ENCODE peak calls at places on chromosomes 12 and 14, in seven cellular contexts. P, V, T, L, M, Q and N are unnamed samples. For H3K4me1, the result is how much of the 10 kb centered on the place peaks cover.

GRCh38 chr14:77032854-77033621 is 4.5 kb upstream of the IRF2BPL start:
- DNase-seq in P (peak), V (peak), T (peak), L (no peak), M (peak), Q (peak), N (peak)

GRCh38 chr12:72053604-72054003 is 115.0 kb downstream of the TPH2 start:
- DNase-seq in P (no peak), V (no peak), T (no peak), L (no peak), M (no peak), Q (no peak), N (no peak)

GRCh38 chr14:104420990-104421389 is 158.6 kb upstream of the C14orf180 start:
- DNase-seq in P (no peak), V (no peak), T (no peak), L (no peak), M (no peak), Q (no peak), N (no peak)

GRCh38 chr12:31722580-31722979 is 6.2 kb downstream of the AMN1 start:
- DNase-seq in P (no peak), V (no peak), T (no peak), L (no peak), M (no peak), Q (no peak), N (no peak)

GRCh38 chr12:116661341-116661740 is 76.5 kb downstream of the SPRING1 start:
- DNase-seq in P (no peak), V (no peak), T (no peak), L (no peak), M (no peak), Q (no peak), N (no peak)

GRCh38 chr12:43758247-43758727 is 303 bp downstream of the PUS7L start:
- DNase-seq in P (peak), V (no peak), T (peak), L (peak), M (peak), Q (peak), N (peak)

GRCh38 chr14:55477680-55478079 is 37.3 kb upstream of the TBPL2 start:
- DNase-seq in P (no peak), V (no peak), T (no peak), L (no peak), M (peak), Q (no peak), N (peak)

GRCh38 chr14:68140111-68140741 is 320.6 kb downstream of the RAD51B start:
- DNase-seq in P (peak), V (peak), T (peak), L (no peak), M (no peak), Q (peak), N (peak)

GRCh38 chr12:100858658-100859057 is 64.1 kb downstream of the ANO4 start:
- DNase-seq in P (no peak), V (no peak), T (no peak), L (no peak), M (no peak), Q (no peak), N (no peak)

GRCh38 chr12:55996715-55997534 is at the start of gene SUOX:
- DNase-seq in P (peak), V (peak), T (peak), L (peak), M (peak), Q (peak), N (peak)

GRCh38 chr12:25280082-25280481 is 29.4 kb upstream of the KRAS start:
- DNase-seq in P (no peak), V (no peak), T (no peak), L (no peak), M (no peak), Q (no peak), N (no peak)

GRCh38 chr12:106978035-106978800 is 8.7 kb downstream of the MTERF2 start:
- DNase-seq in P (peak), V (peak), T (peak), L (no peak), M (peak), Q (peak), N (peak)

GRCh38 chr12:104494137-104494815 is 37.5 kb downstream of the CHST11 start:
- DNase-seq in P (peak), V (no peak), T (no peak), L (peak), M (no peak), Q (no peak), N (no peak)

GRCh38 chr12:45655186-45655585 is 74.3 kb upstream of the ARID2 start:
- DNase-seq in P (no peak), V (no peak), T (no peak), L (no peak), M (no peak), Q (no peak), N (peak)

GRCh38 chr12:11584213-11584855 is 65.1 kb upstream of the ETV6 start:
- DNase-seq in P (no peak), V (peak), T (no peak), L (no peak), M (no peak), Q (no peak), N (no peak)

GRCh38 chr14:100824156-100824555 is 1.8 kb upstream of the MEG3 start:
- DNase-seq in P (peak), V (peak), T (peak), L (no peak), M (peak), Q (no peak), N (peak)

GRCh38 chr14:44701563-44702263 is 194.6 kb upstream of the FSCB start:
- DNase-seq in P (no peak), V (no peak), T (no peak), L (no peak), M (no peak), Q (no peak), N (no peak)

GRCh38 chr12:27151479-27151878 is 69.1 kb upstream of the C12orf71 start:
- DNase-seq in P (no peak), V (no peak), T (no peak), L (no peak), M (no peak), Q (no peak), N (no peak)

GRCh38 chr14:100615736-100616695 is 28.8 kb upstream of the BEGAIN start:
- DNase-seq in P (no peak), V (no peak), T (peak), L (no peak), M (no peak), Q (no peak), N (no peak)

GRCh38 chr14:34437729-34438080 is 24.3 kb downstream of the SPTSSA start:
- DNase-seq in P (no peak), V (no peak), T (no peak), L (no peak), M (no peak), Q (no peak), N (no peak)

GRCh38 chr14:21256539-21257394 is 12.5 kb downstream of the HNRNPC start:
- DNase-seq in P (no peak), V (no peak), T (no peak), L (no peak), M (no peak), Q (no peak), N (no peak)

GRCh38 chr12:77054856-77055255 is 10.5 kb downstream of the E2F7 start:
- DNase-seq in P (no peak), V (no peak), T (no peak), L (no peak), M (no peak), Q (no peak), N (no peak)

GRCh38 chr12:8038659-8039114 is 6.2 kb downstream of the FOXJ2 start:
- DNase-seq in P (peak), V (peak), T (no peak), L (peak), M (peak), Q (peak), N (peak)

GRCh38 chr14:96727490-96727889 is 69.7 kb upstream of the VRK1 start:
- DNase-seq in P (no peak), V (no peak), T (no peak), L (no peak), M (no peak), Q (no peak), N (no peak)

GRCh38 chr12:613996-614726 is 49.1 kb downstream of the NINJ2 start:
- DNase-seq in P (no peak), V (no peak), T (no peak), L (no peak), M (no peak), Q (peak), N (peak)

GRCh38 chr12:120287491-120287890 is 4.2 kb downstream of the RNU4-2 start:
- DNase-seq in P (no peak), V (no peak), T (no peak), L (no peak), M (no peak), Q (no peak), N (no peak)

GRCh38 chr14:103284574-103285467 is 49.2 kb upstream of the EIF5 start:
- DNase-seq in P (no peak), V (peak), T (no peak), L (no peak), M (no peak), Q (no peak), N (no peak)

GRCh38 chr14:50978888-50979287 is 34.6 kb upstream of the PYGL start:
- DNase-seq in P (no peak), V (no peak), T (no peak), L (no peak), M (no peak), Q (no peak), N (no peak)

GRCh38 chr14:104499784-104500496 is 79.6 kb upstream of the C14orf180 start:
- DNase-seq in P (no peak), V (no peak), T (no peak), L (no peak), M (peak), Q (no peak), N (no peak)

GRCh38 chr14:24060984-24061913 is 9.4 kb downstream of the CARMIL3 start:
- DNase-seq in P (no peak), V (no peak), T (no peak), L (no peak), M (no peak), Q (no peak), N (peak)

GRCh38 chr14:51787352-51787751 is 73.1 kb upstream of the GNG2 start:
- DNase-seq in P (no peak), V (no peak), T (no peak), L (no peak), M (no peak), Q (no peak), N (no peak)

GRCh38 chr14:24310666-24311604 is at the start of gene LTB4R:
- DNase-seq in P (peak), V (peak), T (no peak), L (no peak), M (peak), Q (peak), N (peak)

GRCh38 chr12:106034316-106034715 is 104.4 kb downstream of the NUAK1 start:
- DNase-seq in P (no peak), V (no peak), T (no peak), L (no peak), M (no peak), Q (no peak), N (no peak)

GRCh38 chr12:24562761-24563392 is 386.0 kb downstream of the BCAT1 start:
- DNase-seq in P (peak), V (no peak), T (peak), L (no peak), M (peak), Q (no peak), N (no peak)

GRCh38 chr14:91858536-91859275 is 8.6 kb downstream of the TC2N start:
- DNase-seq in P (no peak), V (peak), T (no peak), L (peak), M (no peak), Q (no peak), N (peak)

GRCh38 chr12:93851245-93851665 is 174.1 kb downstream of the CRADD start:
- DNase-seq in P (no peak), V (no peak), T (no peak), L (no peak), M (no peak), Q (no peak), N (no peak)

GRCh38 chr14:71371711-71372396 is 464.6 kb downstream of the PCNX1 start:
- DNase-seq in P (no peak), V (no peak), T (no peak), L (no peak), M (no peak), Q (no peak), N (no peak)

GRCh38 chr14:71374989-71375388 is 467.7 kb downstream of the PCNX1 start:
- DNase-seq in P (no peak), V (no peak), T (no peak), L (no peak), M (no peak), Q (no peak), N (no peak)

GRCh38 chr14:71373773-71374172 is 466.5 kb downstream of the PCNX1 start:
- DNase-seq in P (no peak), V (no peak), T (no peak), L (no peak), M (no peak), Q (no peak), N (no peak)

GRCh38 chr14:71377099-71377498 is 469.8 kb downstream of the PCNX1 start:
- DNase-seq in P (no peak), V (no peak), T (no peak), L (no peak), M (no peak), Q (no peak), N (no peak)

DNA sequence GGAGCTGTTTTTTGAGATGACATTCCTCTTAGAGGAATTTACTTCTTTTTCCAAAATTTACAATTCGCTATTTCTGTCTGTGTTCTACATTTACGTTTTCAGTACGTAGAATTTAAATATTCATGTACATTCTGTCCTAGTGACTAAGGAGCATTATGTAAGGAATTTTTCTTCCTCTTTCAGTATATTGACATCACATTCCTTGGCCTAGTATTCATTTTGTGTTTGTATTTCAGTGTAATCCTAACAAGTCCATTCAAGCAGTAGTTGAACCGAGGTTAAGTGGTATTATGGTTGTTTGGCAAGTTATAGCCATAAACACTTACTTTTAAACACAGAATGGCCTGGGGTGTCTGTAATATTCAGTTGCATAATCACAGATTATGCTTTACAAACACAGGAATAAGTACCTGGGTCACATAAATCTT is 465.2 kb downstream of the PCNX1 start:
- DNase-seq in P (no peak), V (no peak), T (no peak), L (no peak), M (no peak), Q (no peak), N (no peak)
- TF ChIP-seq POLR2A in P (no peak), V (no peak), T (no peak), L (no peak), M (no peak), Q (no peak), N (no peak)

GRCh38 chr12:49567302-49567610 is 686 bp downstream of the MCRS1 start:
- DNase-seq in P (no peak), V (no peak), T (no peak), L (no peak), M (no peak), Q (no peak), N (no peak)
- H3K4me1 ChIP-seq in P (under half), V (under half), T (under half), L (under half), M (under half), Q (under half), N (under half)

DNA sequence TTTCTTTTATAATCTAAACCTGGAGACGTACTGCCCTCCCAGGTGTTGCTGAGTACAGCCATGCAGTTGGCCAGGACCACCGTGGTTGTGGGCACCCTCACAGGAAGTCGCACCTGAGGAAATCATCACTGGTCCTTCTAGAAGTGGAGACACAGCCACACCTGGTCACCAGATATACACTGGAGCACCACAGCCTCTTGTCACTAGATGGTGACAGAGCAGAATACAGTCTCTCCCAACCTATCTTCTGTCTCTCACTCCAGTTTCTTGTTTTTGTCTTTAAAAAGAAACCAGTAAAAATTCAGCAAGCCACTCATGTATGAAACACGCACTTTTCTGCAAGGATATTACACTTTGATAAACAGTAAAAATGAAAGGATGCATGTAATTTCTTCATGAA is 43.1 kb upstream of the GPHB5 start:
- DNase-seq in P (no peak), V (no peak), T (no peak), L (no peak), M (no peak), Q (no peak), N (no peak)
- TF ChIP-seq CTCF in P (no peak), V (no peak), T (no peak), L (no peak), M (no peak), Q (no peak), N (no peak)

GRCh38 chr12:67649165-67650126 is 901 bp downstream of the DYRK2 start:
- DNase-seq in P (peak), V (peak), T (peak), L (peak), M (peak), Q (peak), N (peak)

GRCh38 chr12:67648306-67649164 is at the start of gene DYRK2:
- DNase-seq in P (peak), V (peak), T (peak), L (peak), M (peak), Q (peak), N (peak)

GRCh38 chr12:67647251-67647546 is 1.3 kb upstream of the DYRK2 start:
- DNase-seq in P (no peak), V (no peak), T (no peak), L (no peak), M (peak), Q (no peak), N (no peak)

GRCh38 chr12:67646775-67647174 is 1.8 kb upstream of the DYRK2 start:
- DNase-seq in P (no peak), V (no peak), T (no peak), L (no peak), M (no peak), Q (no peak), N (no peak)

DNA sequence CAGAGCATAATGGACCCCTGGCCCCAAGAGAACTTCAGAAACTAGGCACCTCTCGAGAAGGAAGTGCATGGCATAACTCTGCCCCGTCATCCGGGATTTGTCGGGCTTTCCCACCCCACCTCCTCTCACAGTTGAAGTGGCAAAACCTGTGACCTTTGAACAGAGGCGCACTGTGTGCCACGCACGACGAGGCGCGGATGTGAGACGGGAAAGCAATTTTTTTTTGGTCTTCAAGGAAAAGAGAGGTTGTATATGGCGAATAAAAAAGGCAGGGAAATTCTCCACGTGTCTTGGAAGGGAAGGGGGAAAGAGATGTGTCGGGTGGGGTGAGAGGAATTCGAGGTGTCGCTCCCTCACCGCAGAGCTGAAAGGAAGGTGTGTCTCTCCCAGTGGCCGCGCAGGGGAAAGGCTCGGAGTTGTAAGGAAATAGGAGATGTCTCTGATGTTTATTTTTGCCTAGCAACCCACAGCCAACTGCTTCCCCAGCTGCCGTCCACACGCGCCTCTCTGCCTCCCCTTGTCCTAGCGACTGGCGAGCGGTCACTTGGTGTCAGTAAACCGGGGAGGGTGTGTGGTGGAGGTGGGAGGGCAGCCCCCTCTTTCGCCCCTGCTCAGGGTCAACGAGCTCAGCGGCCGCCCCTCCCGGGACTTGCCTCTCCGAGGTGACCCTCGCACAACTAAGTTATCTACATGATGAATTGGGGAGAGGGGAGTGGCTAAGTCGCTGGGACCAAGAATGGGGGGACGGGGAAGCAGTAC is 819 bp upstream of the DYRK2 start:
- DNase-seq in P (peak), V (peak), T (peak), L (peak), M (peak), Q (peak), N (peak)
- TF ChIP-seq POLR2A in P (no peak), V (peak), T (peak), L (no peak), M (peak), Q (no peak), N (no peak)

GRCh38 chr12:2339022-2339431 is 286.2 kb downstream of the CACNA1C start:
- DNase-seq in P (no peak), V (no peak), T (no peak), L (no peak), M (no peak), Q (no peak), N (no peak)
- H3K4me1 ChIP-seq in P (under half), V (under half), T (under half), L (under half), M (half or more), Q (under half), N (under half)

GRCh38 chr12:15592934-15593333 is 196.3 kb downstream of the EPS8 start:
- DNase-seq in P (no peak), V (no peak), T (no peak), L (no peak), M (no peak), Q (no peak), N (no peak)
- TF ChIP-seq CTCF in P (no peak), V (no peak), T (no peak), L (no peak), M (no peak), Q (no peak), N (no peak)